ENCODE peak calls at places on chromosome 17, in ten cellular contexts. H is mucosa of descending colon, J is ovary, G is pancreas, F is left ventricle myocardium inferior, B is IMR-90, P is lung, I is HCT116, Q is hepatocyte, D is spleen. M is an unnamed sample.
A peak's percentile ranks its signal among the peaks of the same experiment; 100 is the strongest.

GRCh38 chr17:50908860-50909764 is 43.0 kb upstream of the TOB1 start:
- DNase-seq in D (peak; percentile 79), F (peak; percentile 78), Q (peak; percentile 75), H (peak; percentile 58), G (peak; percentile 90), P (peak; percentile 71), J (no peak), I (no peak), B (no peak), M (no peak)

GRCh38 chr17:65532491-65532890 is 29.0 kb downstream of the AXIN2 start:
- DNase-seq in Q (no peak), J (no peak), G (peak; percentile 12), B (no peak), F (no peak), H (no peak), P (no peak), I (no peak), D (peak; percentile 48), M (no peak)

GRCh38 chr17:51516924-51517323 is 256.6 kb downstream of the UTP18 start:
- DNase-seq in Q (no peak), D (no peak), G (no peak), F (no peak), P (no peak), I (no peak), J (no peak), H (no peak), B (no peak), M (no peak)

GRCh38 chr17:43570518-43570928 is 24.4 kb upstream of the ETV4 start:
- DNase-seq in D (no peak), I (no peak), B (peak; percentile 86), F (no peak), J (no peak), Q (no peak), G (no peak), P (no peak), H (no peak), M (no peak)

GRCh38 chr17:72945468-72945867 is 147.0 kb downstream of the SLC39A11 start:
- DNase-seq in H (no peak), P (no peak), B (no peak), F (no peak), I (no peak), J (no peak), D (no peak), G (no peak), Q (no peak), M (no peak)

GRCh38 chr17:57349533-57350227 is 93.4 kb downstream of the MSI2 start:
- DNase-seq in D (no peak), B (peak; percentile 27), Q (no peak), F (no peak), H (no peak), P (no peak), J (no peak), G (no peak), I (no peak), M (no peak)

GRCh38 chr17:78806451-78806850 is 24.4 kb upstream of the CYTH1 start:
- DNase-seq in J (no peak), G (no peak), B (no peak), F (no peak), Q (no peak), P (no peak), D (peak; percentile 88), I (no peak), H (no peak), M (no peak)

GRCh38 chr17:40485851-40486512 is 15.4 kb downstream of the TNS4 start:
- DNase-seq in I (peak; percentile 88), D (no peak), J (peak; percentile 70), H (no peak), P (no peak), G (no peak), B (peak; percentile 100), Q (peak; percentile 76), F (no peak), M (peak; percentile 85)

GRCh38 chr17:56739376-56739775 is 94.3 kb downstream of the C17orf67 start:
- DNase-seq in H (no peak), P (no peak), G (no peak), J (no peak), F (no peak), D (no peak), Q (no peak), B (peak; percentile 65), I (no peak), M (no peak)

GRCh38 chr17:44159519-44160210 is 10.8 kb upstream of the ASB16 start:
- DNase-seq in J (no peak), D (no peak), P (no peak), F (no peak), B (peak; percentile 25), I (no peak), H (no peak), Q (peak; percentile 55), G (no peak), M (no peak)

GRCh38 chr17:41315204-41315794 is at the start of gene KRTAP17-1:
- DNase-seq in J (no peak), D (no peak), P (no peak), Q (no peak), F (no peak), H (no peak), I (no peak), B (no peak), G (no peak), M (no peak)

GRCh38 chr17:8504460-8505207 is 69.0 kb downstream of the NDEL1 start:
- DNase-seq in B (no peak), J (no peak), H (no peak), Q (no peak), F (no peak), P (no peak), I (no peak), G (no peak), D (no peak), M (no peak)

GRCh38 chr17:14197582-14197981 is 39.1 kb downstream of the CDRT15 start:
- DNase-seq in B (no peak), I (no peak), H (no peak), P (no peak), J (no peak), G (no peak), F (no peak), Q (no peak), D (no peak), M (no peak)

GRCh38 chr17:32356750-32357149 is 6.8 kb downstream of the ZNF207 start:
- DNase-seq in F (no peak), P (no peak), J (no peak), G (no peak), I (no peak), Q (no peak), H (no peak), D (no peak), B (no peak), M (no peak)
- H3K36me3 ChIP-seq in F (peaks cover 96% of the 10 kb centered on the region), P (peaks cover 25% of the 10 kb centered on the region), J (no peaks in the 10 kb centered on the region), G (peaks cover 53% of the 10 kb centered on the region), I (peaks cover 56% of the 10 kb centered on the region), Q (peaks cover 5% of the 10 kb centered on the region), H (peaks cover 15% of the 10 kb centered on the region), D (peaks cover 56% of the 10 kb centered on the region), B (peaks cover 53% of the 10 kb centered on the region), M (peaks cover 77% of the 10 kb centered on the region)

GRCh38 chr17:36049643-36050042 is 14.4 kb upstream of the CCL18 start:
- DNase-seq in P (no peak), Q (no peak), I (no peak), F (no peak), B (no peak), D (no peak), G (no peak), J (no peak), H (no peak), M (no peak)
- H3K9me3 ChIP-seq in P (peaks cover 5% of the 10 kb centered on the region), Q (no peaks in the 10 kb centered on the region), I (no peaks in the 10 kb centered on the region), F (peaks cover 51% of the 10 kb centered on the region), B (no peaks in the 10 kb centered on the region), D (peaks cover 42% of the 10 kb centered on the region), G (no peaks in the 10 kb centered on the region), J (no peaks in the 10 kb centered on the region), H (peaks cover 16% of the 10 kb centered on the region), M (peaks cover 33% of the 10 kb centered on the region)

GRCh38 chr17:953767-954166 is 25.8 kb downstream of the NXN start:
- DNase-seq in D (no peak), P (no peak), H (peak; percentile 6), B (no peak), Q (no peak), F (no peak), J (no peak), G (no peak), I (no peak), M (no peak)

GRCh38 chr17:954431-955164 is 25.0 kb downstream of the NXN start:
- DNase-seq in J (no peak), I (no peak), Q (peak; percentile 69), F (no peak), B (peak; percentile 95), P (peak; percentile 62), G (no peak), H (peak; percentile 20), D (no peak), M (no peak)

GRCh38 chr17:957856-958421 is 21.6 kb downstream of the NXN start:
- DNase-seq in P (no peak), J (no peak), G (no peak), D (peak; percentile 40), Q (no peak), B (no peak), H (peak; percentile 4), I (no peak), F (no peak), M (no peak)

GRCh38 chr17:958712-959451 is 20.7 kb downstream of the NXN start:
- DNase-seq in F (no peak), B (no peak), Q (no peak), I (no peak), D (peak; percentile 52), H (peak; percentile 10), G (no peak), J (no peak), P (no peak), M (no peak)

GRCh38 chr17:956905-957304 is 22.7 kb downstream of the NXN start:
- DNase-seq in P (no peak), H (no peak), G (no peak), D (peak; percentile 10), B (no peak), I (no peak), F (no peak), J (no peak), Q (peak; percentile 69), M (no peak)
- TF ChIP-seq CTCF in P (no peak), H (no peak), G (no peak), D (no peak), B (no peak), I (no peak), F (no peak), J (no peak), Q (no peak), M (no peak)

GRCh38 chr17:81311954-81312353 is 16.8 kb upstream of the SLC38A10 start:
- DNase-seq in D (no peak), P (no peak), F (no peak), B (no peak), I (no peak), G (no peak), Q (no peak), J (no peak), H (no peak), M (no peak)

GRCh38 chr17:81309140-81309858 is 14.2 kb upstream of the SLC38A10 start:
- DNase-seq in D (peak; percentile 93), P (peak; percentile 93), G (peak; percentile 83), I (peak; percentile 85), H (peak; percentile 96), Q (peak; percentile 92), B (peak; percentile 51), F (peak; percentile 93), J (no peak), M (peak; percentile 97)

GRCh38 chr17:81309859-81310839 is 15.0 kb upstream of the SLC38A10 start:
- DNase-seq in P (no peak), F (no peak), I (no peak), B (no peak), H (no peak), Q (no peak), J (no peak), G (no peak), D (no peak), M (no peak)

GRCh38 chr17:81312624-81313325 is 17.7 kb upstream of the SLC38A10 start:
- DNase-seq in Q (no peak), F (no peak), D (no peak), G (no peak), I (no peak), H (no peak), B (no peak), J (no peak), P (no peak), M (no peak)

GRCh38 chr17:81310963-81311550 is 15.9 kb upstream of the SLC38A10 start:
- DNase-seq in H (no peak), I (no peak), P (no peak), G (no peak), D (no peak), F (no peak), J (no peak), Q (no peak), B (no peak), M (no peak)
- H3K36me3 ChIP-seq in H (no peaks in the 10 kb centered on the region), I (no peaks in the 10 kb centered on the region), P (no peaks in the 10 kb centered on the region), G (no peaks in the 10 kb centered on the region), D (no peaks in the 10 kb centered on the region), F (no peaks in the 10 kb centered on the region), J (no peaks in the 10 kb centered on the region), Q (no peaks in the 10 kb centered on the region), B (no peaks in the 10 kb centered on the region), M (no peaks in the 10 kb centered on the region)

M was measured in right atrium auricular region.